ENCODE peak calls at places on chromosomes 7 and 10, in four cellular contexts. One of them, this sample, is unnamed.

GRCh38 chr10:127441350-127442219 is 107.5 kb upstream of the NPS start:
- DNase-seq in kidney: peak; percentile 93
- DNase-seq in dorsolateral prefrontal cortex: no peak
- DNase-seq in uterus: no peak
- DNase-seq in this sample: peak; percentile 28

GRCh38 chr10:48698971-48699627 is 14.4 kb downstream of the WDFY4 start:
- DNase-seq in kidney: no peak
- DNase-seq in dorsolateral prefrontal cortex: no peak
- DNase-seq in uterus: no peak
- DNase-seq in this sample: no peak

GRCh38 chr10:30662809-30663208 is 33.3 kb upstream of the LYZL2 start:
- DNase-seq in uterus: no peak
- DNase-seq in dorsolateral prefrontal cortex: no peak
- DNase-seq in kidney: no peak
- DNase-seq in this sample: no peak

GRCh38 chr10:76433161-76434005 is 1002.0 kb downstream of the LRMDA start:
- DNase-seq in kidney: no peak
- DNase-seq in uterus: no peak
- DNase-seq in dorsolateral prefrontal cortex: no peak
- DNase-seq in this sample: no peak

GRCh38 chr7:44891791-44892190 is 6.5 kb upstream of the PURB start:
- DNase-seq in kidney: no peak
- DNase-seq in dorsolateral prefrontal cortex: no peak
- DNase-seq in uterus: no peak
- DNase-seq in this sample: no peak

GRCh38 chr10:75401569-75402485 is at the start of gene ZNF503:
- DNase-seq in kidney: peak; percentile 99
- DNase-seq in uterus: peak; percentile 98
- DNase-seq in dorsolateral prefrontal cortex: peak; percentile 94
- DNase-seq in this sample: peak; percentile 98

GRCh38 chr7:8051373-8051772 is 82.8 kb downstream of the GLCCI1 start:
- DNase-seq in dorsolateral prefrontal cortex: no peak
- DNase-seq in kidney: no peak
- DNase-seq in uterus: no peak
- DNase-seq in this sample: no peak

GRCh38 chr7:116434820-116435341 is 64.7 kb upstream of the CAV2 start:
- DNase-seq in dorsolateral prefrontal cortex: no peak
- DNase-seq in uterus: no peak
- DNase-seq in kidney: no peak
- DNase-seq in this sample: peak; percentile 82

GRCh38 chr7:31408120-31408729 is 67.7 kb upstream of the NEUROD6 start:
- DNase-seq in kidney: no peak
- DNase-seq in dorsolateral prefrontal cortex: no peak
- DNase-seq in uterus: no peak
- DNase-seq in this sample: peak; percentile 9

GRCh38 chr10:132677905-132678298 is 108.0 kb downstream of the NKX6-2 start:
- DNase-seq in dorsolateral prefrontal cortex: peak; percentile 3
- DNase-seq in kidney: peak; percentile 43
- DNase-seq in uterus: peak; percentile 5
- DNase-seq in this sample: no peak

GRCh38 chr10:43138757-43139241 is 554 bp downstream of the CSGALNACT2 start:
- DNase-seq in uterus: no peak
- DNase-seq in dorsolateral prefrontal cortex: no peak
- DNase-seq in kidney: no peak
- DNase-seq in this sample: peak; percentile 46

GRCh38 chr10:42753507-42754154 is 29.0 kb upstream of the BMS1 start:
- DNase-seq in kidney: peak; percentile 73
- DNase-seq in dorsolateral prefrontal cortex: no peak
- DNase-seq in uterus: peak; percentile 23
- DNase-seq in this sample: no peak

GRCh38 chr10:73410897-73411296 is 3.0 kb downstream of the ANXA7 start:
- DNase-seq in dorsolateral prefrontal cortex: no peak
- DNase-seq in kidney: no peak
- DNase-seq in uterus: no peak
- DNase-seq in this sample: no peak

GRCh38 chr7:103150192-103150591 is 1.3 kb upstream of the NAPEPLD start:
- DNase-seq in kidney: no peak
- DNase-seq in uterus: no peak
- DNase-seq in dorsolateral prefrontal cortex: no peak
- DNase-seq in this sample: no peak

GRCh38 chr10:53134050-53134449 is 361.5 kb upstream of the MBL2 start:
- DNase-seq in dorsolateral prefrontal cortex: no peak
- DNase-seq in kidney: no peak
- DNase-seq in uterus: no peak
- DNase-seq in this sample: no peak

GRCh38 chr7:106568680-106569499 is 92.1 kb downstream of the CCDC71L start:
- DNase-seq in dorsolateral prefrontal cortex: no peak
- DNase-seq in uterus: no peak
- DNase-seq in kidney: no peak
- DNase-seq in this sample: peak; percentile 92

GRCh38 chr7:70727861-70728260 is 404.1 kb upstream of the GALNT17 start:
- DNase-seq in uterus: no peak
- DNase-seq in dorsolateral prefrontal cortex: no peak
- DNase-seq in kidney: no peak
- DNase-seq in this sample: no peak

GRCh38 chr10:78672898-78673297 is 395.9 kb upstream of the ZMIZ1 start:
- DNase-seq in dorsolateral prefrontal cortex: no peak
- DNase-seq in uterus: no peak
- DNase-seq in kidney: no peak
- DNase-seq in this sample: peak; percentile 6

GRCh38 chr10:75999515-76000209 is 568.2 kb downstream of the LRMDA start:
- DNase-seq in kidney: no peak
- DNase-seq in uterus: no peak
- DNase-seq in dorsolateral prefrontal cortex: no peak
- DNase-seq in this sample: no peak

GRCh38 chr10:93290661-93291354 is 191.3 kb downstream of the MYOF start:
- DNase-seq in kidney: no peak
- DNase-seq in dorsolateral prefrontal cortex: no peak
- DNase-seq in uterus: no peak
- DNase-seq in this sample: no peak

GRCh38 chr10:15167411-15168295 is 840 bp downstream of the NMT2 start:
- DNase-seq in kidney: peak; percentile 90
- DNase-seq in uterus: peak; percentile 65
- DNase-seq in dorsolateral prefrontal cortex: no peak
- DNase-seq in this sample: peak; percentile 62

GRCh38 chr7:96825285-96825684 is 115.6 kb upstream of the SEM1 start:
- DNase-seq in dorsolateral prefrontal cortex: no peak
- DNase-seq in uterus: no peak
- DNase-seq in kidney: no peak
- DNase-seq in this sample: no peak

GRCh38 chr10:86234553-86235270 is 131.9 kb downstream of the GRID1 start:
- DNase-seq in dorsolateral prefrontal cortex: no peak
- DNase-seq in kidney: peak; percentile 61
- DNase-seq in uterus: no peak
- DNase-seq in this sample: no peak

GRCh38 chr10:70856454-70856853 is 31.9 kb downstream of the PCBD1 start:
- DNase-seq in dorsolateral prefrontal cortex: no peak
- DNase-seq in uterus: no peak
- DNase-seq in kidney: no peak
- DNase-seq in this sample: peak; percentile 48

GRCh38 chr10:132595850-132596249 is 58.3 kb downstream of the INPP5A start:
- DNase-seq in uterus: no peak
- DNase-seq in dorsolateral prefrontal cortex: no peak
- DNase-seq in kidney: no peak
- DNase-seq in this sample: peak; percentile 64

GRCh38 chr10:48279081-48279751 is 4.7 kb upstream of the FRMPD2 start:
- DNase-seq in dorsolateral prefrontal cortex: no peak
- DNase-seq in uterus: no peak
- DNase-seq in kidney: no peak
- DNase-seq in this sample: no peak

GRCh38 chr7:95099101-95099500 is 191.7 kb downstream of the PPP1R9A start:
- DNase-seq in uterus: no peak
- DNase-seq in kidney: no peak
- DNase-seq in dorsolateral prefrontal cortex: no peak
- DNase-seq in this sample: peak; percentile 7

GRCh38 chr7:37915438-37915837 is 1.2 kb downstream of the SFRP4 start:
- DNase-seq in uterus: no peak
- DNase-seq in kidney: no peak
- DNase-seq in dorsolateral prefrontal cortex: no peak
- DNase-seq in this sample: no peak

GRCh38 chr10:35447693-35448407 is 111.5 kb downstream of the CCNY start:
- DNase-seq in kidney: no peak
- DNase-seq in dorsolateral prefrontal cortex: no peak
- DNase-seq in uterus: no peak
- DNase-seq in this sample: peak; percentile 82

GRCh38 chr10:14017380-14017943 is 313.3 kb downstream of the FRMD4A start:
- DNase-seq in kidney: no peak
- DNase-seq in dorsolateral prefrontal cortex: no peak
- DNase-seq in uterus: no peak
- DNase-seq in this sample: no peak

GRCh38 chr7:135416431-135416830 is 93.5 kb downstream of the CNOT4 start:
- DNase-seq in dorsolateral prefrontal cortex: no peak
- DNase-seq in kidney: no peak
- DNase-seq in uterus: no peak
- DNase-seq in this sample: no peak

GRCh38 chr7:135645296-135645904 is 16.9 kb upstream of the STMP1 start:
- DNase-seq in kidney: no peak
- DNase-seq in uterus: no peak
- DNase-seq in dorsolateral prefrontal cortex: no peak
- DNase-seq in this sample: peak; percentile 81

GRCh38 chr7:32462966-32463365 is 27.2 kb downstream of the LSM5 start:
- DNase-seq in kidney: no peak
- DNase-seq in dorsolateral prefrontal cortex: no peak
- DNase-seq in uterus: no peak
- DNase-seq in this sample: no peak

GRCh38 chr10:121835376-121835775 is 92.5 kb downstream of the ATE1 start:
- DNase-seq in kidney: no peak
- DNase-seq in uterus: no peak
- DNase-seq in dorsolateral prefrontal cortex: no peak
- DNase-seq in this sample: no peak
- H3K4me3 ChIP-seq in kidney: no peak overlapping the region
- H3K4me3 ChIP-seq in uterus: no peak overlapping the region
- H3K4me3 ChIP-seq in dorsolateral prefrontal cortex: no peak overlapping the region
- H3K4me3 ChIP-seq in this sample: no peak overlapping the region

GRCh38 chr7:5065107-5065407 is 19.4 kb downstream of the RBAK start:
- DNase-seq in kidney: no peak
- DNase-seq in uterus: no peak
- DNase-seq in dorsolateral prefrontal cortex: no peak
- DNase-seq in this sample: no peak

GRCh38 chr7:5064391-5065106 is 18.9 kb downstream of the RBAK start:
- DNase-seq in dorsolateral prefrontal cortex: no peak
- DNase-seq in kidney: no peak
- DNase-seq in uterus: no peak
- DNase-seq in this sample: peak; percentile 33

DNA sequence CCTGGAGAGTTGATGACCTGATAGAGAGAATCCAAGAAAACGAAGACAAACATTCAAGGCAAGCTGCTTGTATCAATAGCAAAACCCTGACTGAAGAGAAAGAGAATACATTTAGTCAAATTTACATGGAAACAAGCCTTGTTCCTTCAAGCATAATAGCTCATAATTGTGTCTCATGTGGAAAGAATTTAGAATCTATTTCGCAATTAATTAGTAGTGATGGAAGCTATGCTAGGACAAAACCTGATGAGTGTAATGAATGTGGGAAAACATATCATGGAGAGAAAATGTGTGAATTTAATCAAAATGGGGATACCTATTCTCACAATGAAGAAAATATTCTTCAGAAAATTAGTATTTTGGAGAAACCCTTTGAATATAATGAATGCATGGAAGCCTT is 18.0 kb downstream of the RBAK start:
- DNase-seq in dorsolateral prefrontal cortex: no peak
- DNase-seq in kidney: no peak
- DNase-seq in uterus: no peak
- DNase-seq in this sample: no peak
- H3K4me3 ChIP-seq in dorsolateral prefrontal cortex: no peak overlapping the region
- H3K4me3 ChIP-seq in kidney: peak overlapping the region; percentile 42
- H3K4me3 ChIP-seq in uterus: no peak overlapping the region
- H3K4me3 ChIP-seq in this sample: no peak overlapping the region

GRCh38 chr7:2038876-2039728 is 193.6 kb downstream of the MAD1L1 start:
- DNase-seq in dorsolateral prefrontal cortex: no peak
- DNase-seq in uterus: no peak
- DNase-seq in kidney: peak; percentile 12
- DNase-seq in this sample: no peak
- H3K4me3 ChIP-seq in dorsolateral prefrontal cortex: no peak overlapping the region
- H3K4me3 ChIP-seq in uterus: no peak overlapping the region
- H3K4me3 ChIP-seq in kidney: no peak overlapping the region
- H3K4me3 ChIP-seq in this sample: no peak overlapping the region

DNA sequence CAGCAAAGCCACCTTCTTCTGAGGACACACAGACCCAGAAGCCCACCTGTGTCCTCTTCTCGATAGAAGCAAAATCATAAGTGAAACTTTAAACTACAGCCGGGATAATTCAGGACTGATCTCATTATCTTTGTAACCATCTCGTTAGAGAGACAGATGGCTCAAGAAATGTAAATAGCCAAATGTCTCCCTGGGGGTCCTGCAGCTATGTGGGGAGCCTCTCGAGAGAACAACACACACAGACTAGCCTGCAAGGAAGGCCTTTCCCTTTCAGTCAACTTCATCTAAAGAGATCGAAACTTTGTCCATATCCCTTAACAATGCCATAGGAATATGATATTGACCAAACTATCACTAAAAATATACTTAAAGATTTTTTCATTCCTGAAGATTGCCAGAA is 93.5 kb downstream of the VWC2 start:
- DNase-seq in uterus: no peak
- DNase-seq in kidney: no peak
- DNase-seq in dorsolateral prefrontal cortex: no peak
- DNase-seq in this sample: no peak
- H3K4me3 ChIP-seq in uterus: no peak overlapping the region
- H3K4me3 ChIP-seq in kidney: no peak overlapping the region
- H3K4me3 ChIP-seq in dorsolateral prefrontal cortex: no peak overlapping the region
- H3K4me3 ChIP-seq in this sample: no peak overlapping the region

GRCh38 chr10:372566-372965 is 237.3 kb downstream of the ZMYND11 start:
- DNase-seq in uterus: peak; percentile 38
- DNase-seq in kidney: no peak
- DNase-seq in dorsolateral prefrontal cortex: no peak
- DNase-seq in this sample: no peak
- H3K4me3 ChIP-seq in uterus: no peak overlapping the region
- H3K4me3 ChIP-seq in kidney: peak overlapping the region; percentile 34
- H3K4me3 ChIP-seq in dorsolateral prefrontal cortex: no peak overlapping the region
- H3K4me3 ChIP-seq in this sample: no peak overlapping the region

GRCh38 chr7:322111-322671 is 32.2 kb downstream of the FOXL3 start:
- DNase-seq in kidney: peak; percentile 93
- DNase-seq in dorsolateral prefrontal cortex: peak; percentile 57
- DNase-seq in uterus: peak; percentile 75
- DNase-seq in this sample: peak; percentile 41
- H3K4me3 ChIP-seq in kidney: no peak overlapping the region
- H3K4me3 ChIP-seq in dorsolateral prefrontal cortex: no peak overlapping the region
- H3K4me3 ChIP-seq in uterus: no peak overlapping the region
- H3K4me3 ChIP-seq in this sample: no peak overlapping the region